ENCODE peak calls at places on chromosomes 6 and 20, in six cellular contexts. One of them, this sample, is unnamed.

GRCh38 chr20:31547017-31547675 is 32.9 kb downstream of the HM13 start:
- DNase-seq in B cell: peak; percentile 75
- DNase-seq in cardiac muscle cell: peak; percentile 87
- DNase-seq in stimulated activated CD4-positive, alpha-beta T cell treated with anti-CD3 and anti-CD28 coated beads, Interleukin-15, amount 100 ng/mL, for 1 hour: peak; percentile 45
- DNase-seq in activated CD4-positive, alpha-beta memory T cell treated with anti-CD3 and anti-CD28 coated beads, Interleukin-2, amount 10 ng/mL, durations not matched to agents 7 days and 5 days: peak; percentile 85
- DNase-seq in neural crest cell: peak; percentile 62
- DNase-seq in this sample: peak; percentile 76

GRCh38 chr6:42674780-42675179 is 47.6 kb downstream of the PRPH2 start:
- DNase-seq in B cell: no peak
- DNase-seq in stimulated activated CD4-positive, alpha-beta T cell treated with anti-CD3 and anti-CD28 coated beads, Interleukin-15, amount 100 ng/mL, for 1 hour: no peak
- DNase-seq in cardiac muscle cell: no peak
- DNase-seq in neural crest cell: no peak
- DNase-seq in activated CD4-positive, alpha-beta memory T cell treated with anti-CD3 and anti-CD28 coated beads, Interleukin-2, amount 10 ng/mL, durations not matched to agents 7 days and 5 days: no peak
- DNase-seq in this sample: no peak

GRCh38 chr20:61566691-61567090 is 314.6 kb downstream of the CDH4 start:
- DNase-seq in neural crest cell: no peak
- DNase-seq in stimulated activated CD4-positive, alpha-beta T cell treated with anti-CD3 and anti-CD28 coated beads, Interleukin-15, amount 100 ng/mL, for 1 hour: no peak
- DNase-seq in cardiac muscle cell: no peak
- DNase-seq in activated CD4-positive, alpha-beta memory T cell treated with anti-CD3 and anti-CD28 coated beads, Interleukin-2, amount 10 ng/mL, durations not matched to agents 7 days and 5 days: no peak
- DNase-seq in B cell: no peak
- DNase-seq in this sample: no peak

GRCh38 chr6:3283641-3284435 is 25.1 kb downstream of the PSMG4 start:
- DNase-seq in neural crest cell: no peak
- DNase-seq in stimulated activated CD4-positive, alpha-beta T cell treated with anti-CD3 and anti-CD28 coated beads, Interleukin-15, amount 100 ng/mL, for 1 hour: no peak
- DNase-seq in B cell: no peak
- DNase-seq in activated CD4-positive, alpha-beta memory T cell treated with anti-CD3 and anti-CD28 coated beads, Interleukin-2, amount 10 ng/mL, durations not matched to agents 7 days and 5 days: no peak
- DNase-seq in cardiac muscle cell: no peak
- DNase-seq in this sample: no peak

GRCh38 chr20:50310673-50311051 is 120.0 kb downstream of the CEBPB start:
- DNase-seq in cardiac muscle cell: no peak
- DNase-seq in stimulated activated CD4-positive, alpha-beta T cell treated with anti-CD3 and anti-CD28 coated beads, Interleukin-15, amount 100 ng/mL, for 1 hour: no peak
- DNase-seq in B cell: no peak
- DNase-seq in neural crest cell: no peak
- DNase-seq in activated CD4-positive, alpha-beta memory T cell treated with anti-CD3 and anti-CD28 coated beads, Interleukin-2, amount 10 ng/mL, durations not matched to agents 7 days and 5 days: no peak
- DNase-seq in this sample: no peak

GRCh38 chr6:92849636-92850035 is 569.7 kb downstream of the EPHA7 start:
- DNase-seq in stimulated activated CD4-positive, alpha-beta T cell treated with anti-CD3 and anti-CD28 coated beads, Interleukin-15, amount 100 ng/mL, for 1 hour: no peak
- DNase-seq in B cell: no peak
- DNase-seq in activated CD4-positive, alpha-beta memory T cell treated with anti-CD3 and anti-CD28 coated beads, Interleukin-2, amount 10 ng/mL, durations not matched to agents 7 days and 5 days: no peak
- DNase-seq in neural crest cell: no peak
- DNase-seq in cardiac muscle cell: no peak
- DNase-seq in this sample: no peak

GRCh38 chr20:50034567-50035170 is 51.9 kb downstream of the SNAI1 start:
- DNase-seq in cardiac muscle cell: no peak
- DNase-seq in B cell: no peak
- DNase-seq in activated CD4-positive, alpha-beta memory T cell treated with anti-CD3 and anti-CD28 coated beads, Interleukin-2, amount 10 ng/mL, durations not matched to agents 7 days and 5 days: no peak
- DNase-seq in neural crest cell: no peak
- DNase-seq in stimulated activated CD4-positive, alpha-beta T cell treated with anti-CD3 and anti-CD28 coated beads, Interleukin-15, amount 100 ng/mL, for 1 hour: no peak
- DNase-seq in this sample: no peak

GRCh38 chr20:3068075-3068474 is 3.3 kb upstream of the OXT start:
- DNase-seq in stimulated activated CD4-positive, alpha-beta T cell treated with anti-CD3 and anti-CD28 coated beads, Interleukin-15, amount 100 ng/mL, for 1 hour: no peak
- DNase-seq in cardiac muscle cell: no peak
- DNase-seq in neural crest cell: no peak
- DNase-seq in B cell: no peak
- DNase-seq in activated CD4-positive, alpha-beta memory T cell treated with anti-CD3 and anti-CD28 coated beads, Interleukin-2, amount 10 ng/mL, durations not matched to agents 7 days and 5 days: no peak
- DNase-seq in this sample: no peak

GRCh38 chr20:15847415-15847814 is 725.8 kb downstream of the KIF16B start:
- DNase-seq in stimulated activated CD4-positive, alpha-beta T cell treated with anti-CD3 and anti-CD28 coated beads, Interleukin-15, amount 100 ng/mL, for 1 hour: no peak
- DNase-seq in neural crest cell: no peak
- DNase-seq in activated CD4-positive, alpha-beta memory T cell treated with anti-CD3 and anti-CD28 coated beads, Interleukin-2, amount 10 ng/mL, durations not matched to agents 7 days and 5 days: no peak
- DNase-seq in cardiac muscle cell: no peak
- DNase-seq in B cell: no peak
- DNase-seq in this sample: no peak

GRCh38 chr20:2149507-2149906 is 47.9 kb downstream of the STK35 start:
- DNase-seq in activated CD4-positive, alpha-beta memory T cell treated with anti-CD3 and anti-CD28 coated beads, Interleukin-2, amount 10 ng/mL, durations not matched to agents 7 days and 5 days: no peak
- DNase-seq in cardiac muscle cell: no peak
- DNase-seq in neural crest cell: no peak
- DNase-seq in stimulated activated CD4-positive, alpha-beta T cell treated with anti-CD3 and anti-CD28 coated beads, Interleukin-15, amount 100 ng/mL, for 1 hour: no peak
- DNase-seq in B cell: no peak
- DNase-seq in this sample: no peak

GRCh38 chr20:19433371-19434316 is 221.2 kb downstream of the SLC24A3 start:
- DNase-seq in B cell: no peak
- DNase-seq in activated CD4-positive, alpha-beta memory T cell treated with anti-CD3 and anti-CD28 coated beads, Interleukin-2, amount 10 ng/mL, durations not matched to agents 7 days and 5 days: no peak
- DNase-seq in cardiac muscle cell: no peak
- DNase-seq in neural crest cell: no peak
- DNase-seq in stimulated activated CD4-positive, alpha-beta T cell treated with anti-CD3 and anti-CD28 coated beads, Interleukin-15, amount 100 ng/mL, for 1 hour: no peak
- DNase-seq in this sample: no peak

GRCh38 chr6:159110013-159110412 is 59.2 kb upstream of the FNDC1 start:
- DNase-seq in stimulated activated CD4-positive, alpha-beta T cell treated with anti-CD3 and anti-CD28 coated beads, Interleukin-15, amount 100 ng/mL, for 1 hour: no peak
- DNase-seq in neural crest cell: peak; percentile 32
- DNase-seq in B cell: no peak
- DNase-seq in activated CD4-positive, alpha-beta memory T cell treated with anti-CD3 and anti-CD28 coated beads, Interleukin-2, amount 10 ng/mL, durations not matched to agents 7 days and 5 days: peak; percentile 41
- DNase-seq in cardiac muscle cell: peak; percentile 51
- DNase-seq in this sample: peak; percentile 38

GRCh38 chr6:123168892-123169851 is 173.1 kb downstream of the CLVS2 start:
- DNase-seq in neural crest cell: no peak
- DNase-seq in activated CD4-positive, alpha-beta memory T cell treated with anti-CD3 and anti-CD28 coated beads, Interleukin-2, amount 10 ng/mL, durations not matched to agents 7 days and 5 days: no peak
- DNase-seq in B cell: no peak
- DNase-seq in cardiac muscle cell: no peak
- DNase-seq in stimulated activated CD4-positive, alpha-beta T cell treated with anti-CD3 and anti-CD28 coated beads, Interleukin-15, amount 100 ng/mL, for 1 hour: no peak
- DNase-seq in this sample: no peak

GRCh38 chr20:25336561-25337422 is 53.8 kb downstream of the ABHD12 start:
- DNase-seq in neural crest cell: no peak
- DNase-seq in activated CD4-positive, alpha-beta memory T cell treated with anti-CD3 and anti-CD28 coated beads, Interleukin-2, amount 10 ng/mL, durations not matched to agents 7 days and 5 days: no peak
- DNase-seq in B cell: no peak
- DNase-seq in stimulated activated CD4-positive, alpha-beta T cell treated with anti-CD3 and anti-CD28 coated beads, Interleukin-15, amount 100 ng/mL, for 1 hour: no peak
- DNase-seq in cardiac muscle cell: peak; percentile 38
- DNase-seq in this sample: no peak

GRCh38 chr6:144377586-144377985 is 92.5 kb downstream of the UTRN start:
- DNase-seq in cardiac muscle cell: no peak
- DNase-seq in neural crest cell: no peak
- DNase-seq in B cell: no peak
- DNase-seq in stimulated activated CD4-positive, alpha-beta T cell treated with anti-CD3 and anti-CD28 coated beads, Interleukin-15, amount 100 ng/mL, for 1 hour: no peak
- DNase-seq in activated CD4-positive, alpha-beta memory T cell treated with anti-CD3 and anti-CD28 coated beads, Interleukin-2, amount 10 ng/mL, durations not matched to agents 7 days and 5 days: no peak
- DNase-seq in this sample: peak; percentile 16

GRCh38 chr6:104396077-104396476 is 463.6 kb downstream of the HACE1 start:
- DNase-seq in stimulated activated CD4-positive, alpha-beta T cell treated with anti-CD3 and anti-CD28 coated beads, Interleukin-15, amount 100 ng/mL, for 1 hour: no peak
- DNase-seq in neural crest cell: no peak
- DNase-seq in cardiac muscle cell: no peak
- DNase-seq in activated CD4-positive, alpha-beta memory T cell treated with anti-CD3 and anti-CD28 coated beads, Interleukin-2, amount 10 ng/mL, durations not matched to agents 7 days and 5 days: no peak
- DNase-seq in B cell: no peak
- DNase-seq in this sample: no peak

GRCh38 chr6:75588947-75589346 is 12.7 kb upstream of the SENP6 start:
- DNase-seq in stimulated activated CD4-positive, alpha-beta T cell treated with anti-CD3 and anti-CD28 coated beads, Interleukin-15, amount 100 ng/mL, for 1 hour: no peak
- DNase-seq in activated CD4-positive, alpha-beta memory T cell treated with anti-CD3 and anti-CD28 coated beads, Interleukin-2, amount 10 ng/mL, durations not matched to agents 7 days and 5 days: no peak
- DNase-seq in cardiac muscle cell: no peak
- DNase-seq in neural crest cell: no peak
- DNase-seq in B cell: no peak
- DNase-seq in this sample: no peak

GRCh38 chr6:122839477-122839876 is 50.4 kb downstream of the SMPDL3A start:
- DNase-seq in cardiac muscle cell: peak; percentile 70
- DNase-seq in stimulated activated CD4-positive, alpha-beta T cell treated with anti-CD3 and anti-CD28 coated beads, Interleukin-15, amount 100 ng/mL, for 1 hour: no peak
- DNase-seq in B cell: peak; percentile 55
- DNase-seq in activated CD4-positive, alpha-beta memory T cell treated with anti-CD3 and anti-CD28 coated beads, Interleukin-2, amount 10 ng/mL, durations not matched to agents 7 days and 5 days: peak; percentile 45
- DNase-seq in neural crest cell: peak; percentile 81
- DNase-seq in this sample: peak; percentile 71

GRCh38 chr6:87199787-87200186 is 44.4 kb downstream of the ZNF292 start:
- DNase-seq in B cell: no peak
- DNase-seq in cardiac muscle cell: no peak
- DNase-seq in neural crest cell: no peak
- DNase-seq in stimulated activated CD4-positive, alpha-beta T cell treated with anti-CD3 and anti-CD28 coated beads, Interleukin-15, amount 100 ng/mL, for 1 hour: no peak
- DNase-seq in activated CD4-positive, alpha-beta memory T cell treated with anti-CD3 and anti-CD28 coated beads, Interleukin-2, amount 10 ng/mL, durations not matched to agents 7 days and 5 days: no peak
- DNase-seq in this sample: no peak

GRCh38 chr6:27605401-27606342 is 132.8 kb upstream of the ZNF184 start:
- DNase-seq in activated CD4-positive, alpha-beta memory T cell treated with anti-CD3 and anti-CD28 coated beads, Interleukin-2, amount 10 ng/mL, durations not matched to agents 7 days and 5 days: no peak
- DNase-seq in B cell: no peak
- DNase-seq in neural crest cell: peak; percentile 62
- DNase-seq in cardiac muscle cell: peak; percentile 62
- DNase-seq in stimulated activated CD4-positive, alpha-beta T cell treated with anti-CD3 and anti-CD28 coated beads, Interleukin-15, amount 100 ng/mL, for 1 hour: no peak
- DNase-seq in this sample: peak; percentile 79

GRCh38 chr6:6002809-6003333 is 3.9 kb downstream of the NRN1 start:
- DNase-seq in activated CD4-positive, alpha-beta memory T cell treated with anti-CD3 and anti-CD28 coated beads, Interleukin-2, amount 10 ng/mL, durations not matched to agents 7 days and 5 days: no peak
- DNase-seq in stimulated activated CD4-positive, alpha-beta T cell treated with anti-CD3 and anti-CD28 coated beads, Interleukin-15, amount 100 ng/mL, for 1 hour: no peak
- DNase-seq in cardiac muscle cell: no peak
- DNase-seq in neural crest cell: no peak
- DNase-seq in B cell: no peak
- DNase-seq in this sample: peak; percentile 10

GRCh38 chr6:160275511-160276003 is 16.9 kb upstream of the SLC22A2 start:
- DNase-seq in activated CD4-positive, alpha-beta memory T cell treated with anti-CD3 and anti-CD28 coated beads, Interleukin-2, amount 10 ng/mL, durations not matched to agents 7 days and 5 days: no peak
- DNase-seq in cardiac muscle cell: no peak
- DNase-seq in B cell: no peak
- DNase-seq in neural crest cell: no peak
- DNase-seq in stimulated activated CD4-positive, alpha-beta T cell treated with anti-CD3 and anti-CD28 coated beads, Interleukin-15, amount 100 ng/mL, for 1 hour: no peak
- DNase-seq in this sample: no peak

GRCh38 chr20:36584018-36584481 is 10.7 kb downstream of the TGIF2 start:
- DNase-seq in cardiac muscle cell: no peak
- DNase-seq in activated CD4-positive, alpha-beta memory T cell treated with anti-CD3 and anti-CD28 coated beads, Interleukin-2, amount 10 ng/mL, durations not matched to agents 7 days and 5 days: no peak
- DNase-seq in B cell: no peak
- DNase-seq in stimulated activated CD4-positive, alpha-beta T cell treated with anti-CD3 and anti-CD28 coated beads, Interleukin-15, amount 100 ng/mL, for 1 hour: no peak
- DNase-seq in neural crest cell: no peak
- DNase-seq in this sample: no peak

GRCh38 chr6:104689551-104690205 is 170.0 kb downstream of the HACE1 start:
- DNase-seq in B cell: no peak
- DNase-seq in activated CD4-positive, alpha-beta memory T cell treated with anti-CD3 and anti-CD28 coated beads, Interleukin-2, amount 10 ng/mL, durations not matched to agents 7 days and 5 days: no peak
- DNase-seq in stimulated activated CD4-positive, alpha-beta T cell treated with anti-CD3 and anti-CD28 coated beads, Interleukin-15, amount 100 ng/mL, for 1 hour: no peak
- DNase-seq in cardiac muscle cell: no peak
- DNase-seq in neural crest cell: no peak
- DNase-seq in this sample: no peak

GRCh38 chr6:136036601-136037000 is 185.1 kb downstream of the PDE7B start:
- DNase-seq in cardiac muscle cell: no peak
- DNase-seq in activated CD4-positive, alpha-beta memory T cell treated with anti-CD3 and anti-CD28 coated beads, Interleukin-2, amount 10 ng/mL, durations not matched to agents 7 days and 5 days: no peak
- DNase-seq in B cell: no peak
- DNase-seq in stimulated activated CD4-positive, alpha-beta T cell treated with anti-CD3 and anti-CD28 coated beads, Interleukin-15, amount 100 ng/mL, for 1 hour: no peak
- DNase-seq in neural crest cell: no peak
- DNase-seq in this sample: no peak

GRCh38 chr6:3165631-3166534 is 8.5 kb upstream of the TUBB2A start:
- DNase-seq in stimulated activated CD4-positive, alpha-beta T cell treated with anti-CD3 and anti-CD28 coated beads, Interleukin-15, amount 100 ng/mL, for 1 hour: no peak
- DNase-seq in B cell: no peak
- DNase-seq in cardiac muscle cell: no peak
- DNase-seq in neural crest cell: no peak
- DNase-seq in activated CD4-positive, alpha-beta memory T cell treated with anti-CD3 and anti-CD28 coated beads, Interleukin-2, amount 10 ng/mL, durations not matched to agents 7 days and 5 days: no peak
- DNase-seq in this sample: no peak

GRCh38 chr6:41371461-41371991 is 36.1 kb downstream of the NCR2 start:
- DNase-seq in stimulated activated CD4-positive, alpha-beta T cell treated with anti-CD3 and anti-CD28 coated beads, Interleukin-15, amount 100 ng/mL, for 1 hour: no peak
- DNase-seq in cardiac muscle cell: peak; percentile 78
- DNase-seq in neural crest cell: peak; percentile 44
- DNase-seq in B cell: peak; percentile 27
- DNase-seq in activated CD4-positive, alpha-beta memory T cell treated with anti-CD3 and anti-CD28 coated beads, Interleukin-2, amount 10 ng/mL, durations not matched to agents 7 days and 5 days: no peak
- DNase-seq in this sample: peak; percentile 70

GRCh38 chr6:97394160-97394748 is 111.2 kb upstream of the MMS22L start:
- DNase-seq in neural crest cell: peak; percentile 55
- DNase-seq in stimulated activated CD4-positive, alpha-beta T cell treated with anti-CD3 and anti-CD28 coated beads, Interleukin-15, amount 100 ng/mL, for 1 hour: peak; percentile 2
- DNase-seq in cardiac muscle cell: peak; percentile 64
- DNase-seq in B cell: peak; percentile 52
- DNase-seq in activated CD4-positive, alpha-beta memory T cell treated with anti-CD3 and anti-CD28 coated beads, Interleukin-2, amount 10 ng/mL, durations not matched to agents 7 days and 5 days: peak; percentile 42
- DNase-seq in this sample: peak; percentile 45

GRCh38 chr6:49333345-49334120 is 129.5 kb downstream of the MMUT start:
- DNase-seq in cardiac muscle cell: no peak
- DNase-seq in B cell: no peak
- DNase-seq in stimulated activated CD4-positive, alpha-beta T cell treated with anti-CD3 and anti-CD28 coated beads, Interleukin-15, amount 100 ng/mL, for 1 hour: no peak
- DNase-seq in activated CD4-positive, alpha-beta memory T cell treated with anti-CD3 and anti-CD28 coated beads, Interleukin-2, amount 10 ng/mL, durations not matched to agents 7 days and 5 days: no peak
- DNase-seq in neural crest cell: no peak
- DNase-seq in this sample: no peak

GRCh38 chr20:50187403-50188051 is 3.1 kb upstream of the CEBPB start:
- DNase-seq in stimulated activated CD4-positive, alpha-beta T cell treated with anti-CD3 and anti-CD28 coated beads, Interleukin-15, amount 100 ng/mL, for 1 hour: no peak
- DNase-seq in activated CD4-positive, alpha-beta memory T cell treated with anti-CD3 and anti-CD28 coated beads, Interleukin-2, amount 10 ng/mL, durations not matched to agents 7 days and 5 days: no peak
- DNase-seq in B cell: no peak
- DNase-seq in neural crest cell: no peak
- DNase-seq in cardiac muscle cell: no peak
- DNase-seq in this sample: no peak

GRCh38 chr6:125688138-125688537 is 61.3 kb upstream of the HEY2 start:
- DNase-seq in neural crest cell: no peak
- DNase-seq in B cell: no peak
- DNase-seq in cardiac muscle cell: no peak
- DNase-seq in activated CD4-positive, alpha-beta memory T cell treated with anti-CD3 and anti-CD28 coated beads, Interleukin-2, amount 10 ng/mL, durations not matched to agents 7 days and 5 days: no peak
- DNase-seq in stimulated activated CD4-positive, alpha-beta T cell treated with anti-CD3 and anti-CD28 coated beads, Interleukin-15, amount 100 ng/mL, for 1 hour: no peak
- DNase-seq in this sample: no peak

GRCh38 chr6:13415276-13415675 is 72.1 kb downstream of the GFOD1 start:
- DNase-seq in activated CD4-positive, alpha-beta memory T cell treated with anti-CD3 and anti-CD28 coated beads, Interleukin-2, amount 10 ng/mL, durations not matched to agents 7 days and 5 days: no peak
- DNase-seq in B cell: no peak
- DNase-seq in cardiac muscle cell: no peak
- DNase-seq in stimulated activated CD4-positive, alpha-beta T cell treated with anti-CD3 and anti-CD28 coated beads, Interleukin-15, amount 100 ng/mL, for 1 hour: no peak
- DNase-seq in neural crest cell: no peak
- DNase-seq in this sample: no peak

GRCh38 chr6:47908271-47908670 is 126.4 kb downstream of the OPN5 start:
- DNase-seq in activated CD4-positive, alpha-beta memory T cell treated with anti-CD3 and anti-CD28 coated beads, Interleukin-2, amount 10 ng/mL, durations not matched to agents 7 days and 5 days: no peak
- DNase-seq in stimulated activated CD4-positive, alpha-beta T cell treated with anti-CD3 and anti-CD28 coated beads, Interleukin-15, amount 100 ng/mL, for 1 hour: no peak
- DNase-seq in cardiac muscle cell: no peak
- DNase-seq in B cell: no peak
- DNase-seq in neural crest cell: no peak
- DNase-seq in this sample: no peak

GRCh38 chr6:164345856-164346496 is 931.5 kb downstream of the QKI start:
- DNase-seq in activated CD4-positive, alpha-beta memory T cell treated with anti-CD3 and anti-CD28 coated beads, Interleukin-2, amount 10 ng/mL, durations not matched to agents 7 days and 5 days: no peak
- DNase-seq in neural crest cell: no peak
- DNase-seq in B cell: no peak
- DNase-seq in cardiac muscle cell: no peak
- DNase-seq in stimulated activated CD4-positive, alpha-beta T cell treated with anti-CD3 and anti-CD28 coated beads, Interleukin-15, amount 100 ng/mL, for 1 hour: no peak
- DNase-seq in this sample: no peak

GRCh38 chr6:30888472-30889137 is 4.3 kb downstream of the DDR1 start:
- DNase-seq in activated CD4-positive, alpha-beta memory T cell treated with anti-CD3 and anti-CD28 coated beads, Interleukin-2, amount 10 ng/mL, durations not matched to agents 7 days and 5 days: no peak
- DNase-seq in stimulated activated CD4-positive, alpha-beta T cell treated with anti-CD3 and anti-CD28 coated beads, Interleukin-15, amount 100 ng/mL, for 1 hour: no peak
- DNase-seq in B cell: peak; percentile 8
- DNase-seq in neural crest cell: no peak
- DNase-seq in cardiac muscle cell: no peak
- DNase-seq in this sample: no peak

GRCh38 chr6:6918216-6918983 is 189.4 kb upstream of the RREB1 start:
- DNase-seq in stimulated activated CD4-positive, alpha-beta T cell treated with anti-CD3 and anti-CD28 coated beads, Interleukin-15, amount 100 ng/mL, for 1 hour: no peak
- DNase-seq in activated CD4-positive, alpha-beta memory T cell treated with anti-CD3 and anti-CD28 coated beads, Interleukin-2, amount 10 ng/mL, durations not matched to agents 7 days and 5 days: peak; percentile 18
- DNase-seq in B cell: no peak
- DNase-seq in neural crest cell: no peak
- DNase-seq in cardiac muscle cell: no peak
- DNase-seq in this sample: no peak

GRCh38 chr6:17505767-17506280 is 94.3 kb upstream of the FAM8A1 start:
- DNase-seq in activated CD4-positive, alpha-beta memory T cell treated with anti-CD3 and anti-CD28 coated beads, Interleukin-2, amount 10 ng/mL, durations not matched to agents 7 days and 5 days: no peak
- DNase-seq in cardiac muscle cell: no peak
- DNase-seq in neural crest cell: no peak
- DNase-seq in stimulated activated CD4-positive, alpha-beta T cell treated with anti-CD3 and anti-CD28 coated beads, Interleukin-15, amount 100 ng/mL, for 1 hour: no peak
- DNase-seq in B cell: no peak
- DNase-seq in this sample: no peak

This sample was measured in nephron progenitor cell.